ENCODE peak calls at places on chromosomes 4 and X, in nine cellular contexts. J is WERI-Rb-1, Y is cardiac muscle cell, V is kidney, O is GM23248, T is uterus, A is SJSA1, D is HCT116, Q is A673. S is an unnamed sample.
A peak's percentile ranks its signal among the peaks of the same experiment; 100 is the strongest.

GRCh38 chr4:187387709-187388108 is 607.9 kb upstream of the ZFP42 start:
- DNase-seq in J (no peak), Y (no peak), V (no peak), O (peak; percentile 1), T (no peak), A (peak; percentile 54), D (no peak), Q (no peak), S (no peak)

GRCh38 chr4:23290656-23291055 is 597.9 kb downstream of the GBA3 start:
- DNase-seq in J (peak; percentile 9), Y (no peak), V (no peak), O (no peak), T (no peak), A (no peak), D (no peak), Q (no peak), S (no peak)

GRCh38 chr4:87151730-87152129 is 68.7 kb downstream of the KLHL8 start:
- DNase-seq in J (no peak), Y (no peak), V (no peak), O (peak; percentile 8), T (no peak), A (no peak), D (no peak), Q (no peak), S (no peak)

GRCh38 chrX:96591418-96591817 is 93.2 kb upstream of the DIAPH2 start:
- DNase-seq in J (no peak), Y (no peak), V (no peak), O (no peak), T (no peak), A (no peak), D (no peak), Q (no peak), S (no peak)

GRCh38 chr4:102815981-102816380 is 11.4 kb downstream of the UBE2D3 start:
- DNase-seq in J (no peak), Y (no peak), V (no peak), O (peak; percentile 95), T (no peak), A (peak; percentile 55), D (no peak), Q (peak; percentile 11), S (no peak)

GRCh38 chr4:20944961-20945360 is 244.7 kb downstream of the PACRGL start:
- DNase-seq in J (no peak), Y (no peak), V (no peak), O (no peak), T (no peak), A (no peak), D (no peak), Q (no peak), S (no peak)

GRCh38 chr4:151098191-151098590 is 1.2 kb upstream of the RPS3A start:
- DNase-seq in J (no peak), Y (no peak), V (no peak), O (no peak), T (peak; percentile 16), A (no peak), D (no peak), Q (no peak), S (no peak)

GRCh38 chrX:154742623-154743022 is 8.3 kb downstream of the GAB3 start:
- DNase-seq in J (no peak), Y (no peak), V (no peak), O (no peak), T (no peak), A (no peak), D (no peak), Q (no peak), S (no peak)

GRCh38 chr4:23741586-23742240 is 148.1 kb downstream of the PPARGC1A start:
- DNase-seq in J (no peak), Y (no peak), V (no peak), O (no peak), T (no peak), A (no peak), D (no peak), Q (no peak), S (no peak)

GRCh38 chr4:113088050-113088449 is 38.6 kb downstream of the ANK2 start:
- DNase-seq in J (no peak), Y (peak; percentile 1), V (no peak), O (no peak), T (no peak), A (no peak), D (no peak), Q (no peak), S (no peak)

GRCh38 chrX:133726642-133727041 is 258.8 kb downstream of the GPC3 start:
- DNase-seq in J (no peak), Y (no peak), V (no peak), O (no peak), T (no peak), A (no peak), D (no peak), Q (peak; percentile 4), S (no peak)

GRCh38 chr4:24763631-24764302 is 31.6 kb upstream of the SOD3 start:
- DNase-seq in J (peak; percentile 76), Y (no peak), V (no peak), O (peak; percentile 58), T (no peak), A (no peak), D (no peak), Q (peak; percentile 34), S (no peak)

GRCh38 chr4:41384992-41385391 is 128.3 kb downstream of the UCHL1 start:
- DNase-seq in J (no peak), Y (no peak), V (peak; percentile 92), O (no peak), T (peak; percentile 37), A (no peak), D (no peak), Q (peak; percentile 15), S (no peak)

GRCh38 chr4:86935833-86936721 is 1.3 kb downstream of the AFF1 start:
- DNase-seq in J (peak; percentile 57), Y (peak; percentile 45), V (peak; percentile 88), O (peak; percentile 80), T (peak; percentile 76), A (peak; percentile 64), D (peak; percentile 78), Q (peak; percentile 75), S (peak; percentile 71)

GRCh38 chrX:40152706-40153334 is 55.1 kb upstream of the BCOR start:
- DNase-seq in J (peak; percentile 16), Y (no peak), V (peak; percentile 84), O (peak; percentile 62), T (peak; percentile 40), A (peak; percentile 55), D (no peak), Q (peak; percentile 48), S (no peak)

GRCh38 chr4:96874657-96875056 is 1034.8 kb downstream of the PDHA2 start:
- DNase-seq in J (no peak), Y (no peak), V (no peak), O (no peak), T (no peak), A (no peak), D (no peak), Q (no peak), S (no peak)

DNA sequence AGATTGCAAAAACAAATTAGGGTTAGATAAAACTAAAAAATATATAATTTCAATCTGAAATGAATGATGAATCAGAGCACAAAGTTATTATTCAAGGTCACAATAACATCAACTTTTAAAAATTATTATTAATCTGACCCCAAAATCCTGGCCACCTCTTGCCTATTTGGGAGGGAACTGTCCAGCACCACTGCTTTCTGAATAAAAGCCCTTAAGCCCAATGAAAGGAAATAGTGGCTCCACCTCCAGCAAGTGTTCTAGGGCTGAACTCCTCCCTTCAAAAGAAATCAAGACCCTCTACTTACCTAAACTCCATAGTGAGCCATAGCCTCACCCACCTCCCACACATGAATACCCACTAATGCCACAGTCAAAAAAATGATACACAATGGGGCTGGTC is 208.2 kb downstream of the PARM1 start:
- DNase-seq in J (no peak), Y (peak; percentile 31), V (no peak), O (no peak), T (no peak), A (no peak), D (no peak), Q (no peak), S (no peak)
- H3K27ac ChIP-seq in J (no peak overlapping the region), Y (no peak overlapping the region), V (no peak overlapping the region), O (no peak overlapping the region), T (no peak overlapping the region), A (no peak overlapping the region), D (no peak overlapping the region), Q (no peak overlapping the region), S (no peak overlapping the region)

GRCh38 chrX:13120017-13120416 is 75.6 kb upstream of the FAM9C start:
- DNase-seq in J (peak; percentile 10), Y (peak; percentile 20), V (no peak), O (peak; percentile 39), T (no peak), A (peak; percentile 56), D (no peak), Q (no peak), S (no peak)
- H3K27ac ChIP-seq in J (no peak overlapping the region), Y (no peak overlapping the region), V (peak overlapping the region; percentile 60), O (peak overlapping the region; percentile 86), T (peak overlapping the region; percentile 76), A (peak overlapping the region; percentile 90), D (no peak overlapping the region), Q (no peak overlapping the region), S (no peak overlapping the region)

GRCh38 chrX:45712067-45712466 is 511.4 kb upstream of the DIPK2B start:
- DNase-seq in J (no peak), Y (no peak), V (no peak), O (peak; percentile 84), T (no peak), A (no peak), D (no peak), Q (no peak), S (no peak)

GRCh38 chrX:45714864-45715263 is 514.2 kb upstream of the DIPK2B start:
- DNase-seq in J (no peak), Y (no peak), V (no peak), O (peak; percentile 79), T (no peak), A (no peak), D (peak; percentile 82), Q (peak; percentile 55), S (no peak)

GRCh38 chrX:45709381-45709780 is 508.7 kb upstream of the DIPK2B start:
- DNase-seq in J (no peak), Y (no peak), V (no peak), O (peak; percentile 47), T (no peak), A (no peak), D (no peak), Q (no peak), S (no peak)

GRCh38 chrX:45710081-45710801 is 509.6 kb upstream of the DIPK2B start:
- DNase-seq in J (no peak), Y (no peak), V (no peak), O (peak; percentile 90), T (no peak), A (peak; percentile 63), D (peak; percentile 99), Q (peak; percentile 39), S (no peak)

GRCh38 chrX:45711231-45711630 is 510.6 kb upstream of the DIPK2B start:
- DNase-seq in J (no peak), Y (no peak), V (no peak), O (peak; percentile 41), T (no peak), A (peak; percentile 55), D (no peak), Q (no peak), S (no peak)
- H3K27ac ChIP-seq in J (no peak overlapping the region), Y (no peak overlapping the region), V (no peak overlapping the region), O (peak overlapping the region; percentile 83), T (no peak overlapping the region), A (peak overlapping the region; percentile 91), D (peak overlapping the region; percentile 99), Q (no peak overlapping the region), S (no peak overlapping the region)

DNA sequence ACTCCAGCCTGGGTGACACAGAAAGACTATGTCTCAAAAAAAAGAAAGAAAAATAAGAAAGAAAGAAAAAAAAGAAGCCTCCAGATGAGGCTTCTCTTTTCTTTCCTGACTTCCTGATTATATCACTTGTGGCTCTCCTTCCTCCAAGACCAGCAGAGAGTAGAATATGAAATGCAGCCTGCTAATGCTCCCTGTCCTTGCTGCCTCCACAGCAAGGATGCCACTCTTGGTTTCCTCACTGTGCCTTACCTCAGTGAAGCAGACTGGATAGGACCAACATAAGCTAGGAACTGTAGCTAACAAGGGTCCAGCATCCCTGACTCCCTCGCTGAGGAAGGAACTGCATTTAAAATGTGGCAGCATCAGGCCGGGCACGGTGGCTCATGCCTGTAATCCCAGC is 11.7 kb downstream of the SLC25A43 start:
- DNase-seq in J (no peak), Y (no peak), V (no peak), O (no peak), T (no peak), A (no peak), D (no peak), Q (no peak), S (no peak)
- H3K27ac ChIP-seq in J (no peak overlapping the region), Y (no peak overlapping the region), V (no peak overlapping the region), O (peak overlapping the region; percentile 97), T (peak overlapping the region; percentile 53), A (no peak overlapping the region), D (peak overlapping the region; percentile 52), Q (no peak overlapping the region), S (no peak overlapping the region)